ENCODE peak calls at places on chromosomes 5 and 9, in nine cellular contexts. One of them, this sample, is unnamed.

GRCh38 chr5:160185954-160186353 is 43.4 kb upstream of the FABP6 start:
- DNase-seq in left colon: no peak
- DNase-seq in T-cell: no peak
- DNase-seq in neuronal stem cell: no peak
- DNase-seq in GM04504: no peak
- DNase-seq in T47D: no peak
- DNase-seq in LHCN-M2: no peak
- DNase-seq in AG04449: no peak
- DNase-seq in T-helper 2 cell: no peak
- DNase-seq in this sample: no peak

GRCh38 chr5:149656576-149657182 is 73.4 kb upstream of the PPARGC1B start:
- DNase-seq in GM04504: no peak
- DNase-seq in LHCN-M2: peak; percentile 24
- DNase-seq in AG04449: no peak
- DNase-seq in neuronal stem cell: peak; percentile 27
- DNase-seq in T-cell: no peak
- DNase-seq in left colon: peak; percentile 57
- DNase-seq in T47D: peak; percentile 33
- DNase-seq in T-helper 2 cell: no peak
- DNase-seq in this sample: no peak

GRCh38 chr5:131812371-131813160 is 15.7 kb upstream of the FNIP1 start:
- DNase-seq in LHCN-M2: peak; percentile 7
- DNase-seq in T47D: no peak
- DNase-seq in GM04504: no peak
- DNase-seq in T-helper 2 cell: no peak
- DNase-seq in left colon: no peak
- DNase-seq in neuronal stem cell: no peak
- DNase-seq in T-cell: no peak
- DNase-seq in AG04449: no peak
- DNase-seq in this sample: no peak

GRCh38 chr9:134396825-134397224 is 70.6 kb downstream of the RXRA start:
- DNase-seq in LHCN-M2: no peak
- DNase-seq in left colon: no peak
- DNase-seq in AG04449: no peak
- DNase-seq in T-helper 2 cell: peak; percentile 82
- DNase-seq in T47D: no peak
- DNase-seq in GM04504: no peak
- DNase-seq in T-cell: peak; percentile 37
- DNase-seq in neuronal stem cell: no peak
- DNase-seq in this sample: no peak

GRCh38 chr5:17132444-17133083 is 84.9 kb upstream of the BASP1 start:
- DNase-seq in neuronal stem cell: no peak
- DNase-seq in left colon: no peak
- DNase-seq in GM04504: no peak
- DNase-seq in T-cell: no peak
- DNase-seq in AG04449: no peak
- DNase-seq in T47D: peak; percentile 22
- DNase-seq in T-helper 2 cell: peak; percentile 11
- DNase-seq in LHCN-M2: peak; percentile 44
- DNase-seq in this sample: peak; percentile 46

GRCh38 chr5:55226934-55227737 is at the start of gene MCIDAS:
- DNase-seq in T-helper 2 cell: peak; percentile 65
- DNase-seq in left colon: peak; percentile 45
- DNase-seq in T47D: peak; percentile 93
- DNase-seq in T-cell: no peak
- DNase-seq in GM04504: no peak
- DNase-seq in LHCN-M2: peak; percentile 36
- DNase-seq in neuronal stem cell: peak; percentile 70
- DNase-seq in AG04449: no peak
- DNase-seq in this sample: peak; percentile 61

GRCh38 chr5:168679515-168679920 is 100.3 kb upstream of the PANK3 start:
- DNase-seq in AG04449: peak; percentile 14
- DNase-seq in T-cell: peak; percentile 16
- DNase-seq in left colon: peak; percentile 57
- DNase-seq in T47D: peak; percentile 79
- DNase-seq in GM04504: no peak
- DNase-seq in LHCN-M2: peak; percentile 47
- DNase-seq in neuronal stem cell: peak; percentile 89
- DNase-seq in T-helper 2 cell: peak; percentile 61
- DNase-seq in this sample: peak; percentile 91

GRCh38 chr9:109780453-109781033 is 545 bp downstream of the PALM2AKAP2 start:
- DNase-seq in AG04449: no peak
- DNase-seq in T-cell: no peak
- DNase-seq in neuronal stem cell: peak; percentile 31
- DNase-seq in LHCN-M2: peak; percentile 27
- DNase-seq in GM04504: no peak
- DNase-seq in T-helper 2 cell: no peak
- DNase-seq in left colon: no peak
- DNase-seq in T47D: peak; percentile 25
- DNase-seq in this sample: no peak

GRCh38 chr9:101148344-101148743 is 119.8 kb downstream of the PLPPR1 start:
- DNase-seq in GM04504: no peak
- DNase-seq in LHCN-M2: no peak
- DNase-seq in left colon: no peak
- DNase-seq in T-cell: no peak
- DNase-seq in neuronal stem cell: no peak
- DNase-seq in T47D: no peak
- DNase-seq in AG04449: no peak
- DNase-seq in T-helper 2 cell: no peak
- DNase-seq in this sample: no peak

GRCh38 chr5:152883061-152883460 is 478.0 kb upstream of the NMUR2 start:
- DNase-seq in GM04504: no peak
- DNase-seq in AG04449: no peak
- DNase-seq in neuronal stem cell: no peak
- DNase-seq in LHCN-M2: no peak
- DNase-seq in T47D: no peak
- DNase-seq in T-cell: no peak
- DNase-seq in T-helper 2 cell: no peak
- DNase-seq in left colon: no peak
- DNase-seq in this sample: no peak

GRCh38 chr5:54090495-54091084 is 219.8 kb downstream of the ARL15 start:
- DNase-seq in neuronal stem cell: no peak
- DNase-seq in LHCN-M2: peak; percentile 79
- DNase-seq in T47D: no peak
- DNase-seq in T-helper 2 cell: peak; percentile 27
- DNase-seq in GM04504: peak; percentile 67
- DNase-seq in T-cell: no peak
- DNase-seq in left colon: no peak
- DNase-seq in AG04449: peak; percentile 75
- DNase-seq in this sample: no peak

GRCh38 chr9:33165263-33166151 is 1.6 kb downstream of the B4GALT1 start:
- DNase-seq in GM04504: peak; percentile 81
- DNase-seq in LHCN-M2: peak; percentile 75
- DNase-seq in T-helper 2 cell: peak; percentile 84
- DNase-seq in AG04449: no peak
- DNase-seq in neuronal stem cell: no peak
- DNase-seq in T-cell: no peak
- DNase-seq in T47D: no peak
- DNase-seq in left colon: peak; percentile 70
- DNase-seq in this sample: no peak

GRCh38 chr5:43193171-43193951 is 1.3 kb downstream of the NIM1K start:
- DNase-seq in T-helper 2 cell: peak; percentile 78
- DNase-seq in left colon: no peak
- DNase-seq in AG04449: peak; percentile 75
- DNase-seq in T47D: no peak
- DNase-seq in neuronal stem cell: peak; percentile 20
- DNase-seq in GM04504: peak; percentile 84
- DNase-seq in T-cell: no peak
- DNase-seq in LHCN-M2: peak; percentile 93
- DNase-seq in this sample: no peak

GRCh38 chr9:120366646-120367019 is 213.3 kb downstream of the CDK5RAP2 start:
- DNase-seq in T47D: peak; percentile 87
- DNase-seq in GM04504: peak; percentile 76
- DNase-seq in neuronal stem cell: no peak
- DNase-seq in LHCN-M2: peak; percentile 85
- DNase-seq in AG04449: peak; percentile 62
- DNase-seq in left colon: no peak
- DNase-seq in T-helper 2 cell: no peak
- DNase-seq in T-cell: no peak
- DNase-seq in this sample: no peak

GRCh38 chr9:73423891-73424290 is 272.2 kb downstream of the ANXA1 start:
- DNase-seq in AG04449: no peak
- DNase-seq in GM04504: no peak
- DNase-seq in T-helper 2 cell: no peak
- DNase-seq in LHCN-M2: peak; percentile 12
- DNase-seq in neuronal stem cell: no peak
- DNase-seq in T47D: no peak
- DNase-seq in left colon: no peak
- DNase-seq in T-cell: no peak
- DNase-seq in this sample: no peak

GRCh38 chr9:129596541-129597328 is 24.2 kb downstream of the C9orf50 start:
- DNase-seq in left colon: peak; percentile 76
- DNase-seq in LHCN-M2: peak; percentile 54
- DNase-seq in neuronal stem cell: peak; percentile 76
- DNase-seq in T47D: no peak
- DNase-seq in T-cell: no peak
- DNase-seq in GM04504: no peak
- DNase-seq in T-helper 2 cell: no peak
- DNase-seq in AG04449: no peak
- DNase-seq in this sample: peak; percentile 70

GRCh38 chr9:104743377-104743985 is 4.0 kb upstream of the NIPSNAP3A start:
- DNase-seq in left colon: no peak
- DNase-seq in neuronal stem cell: peak; percentile 48
- DNase-seq in T47D: peak; percentile 43
- DNase-seq in GM04504: no peak
- DNase-seq in T-helper 2 cell: peak; percentile 76
- DNase-seq in LHCN-M2: peak; percentile 65
- DNase-seq in T-cell: peak; percentile 4
- DNase-seq in AG04449: peak; percentile 23
- DNase-seq in this sample: peak; percentile 24

GRCh38 chr5:127428748-127429147 is 88.7 kb upstream of the PRRC1 start:
- DNase-seq in T-cell: no peak
- DNase-seq in T-helper 2 cell: no peak
- DNase-seq in neuronal stem cell: no peak
- DNase-seq in T47D: no peak
- DNase-seq in AG04449: no peak
- DNase-seq in left colon: no peak
- DNase-seq in GM04504: no peak
- DNase-seq in LHCN-M2: no peak
- DNase-seq in this sample: no peak

GRCh38 chr9:113901196-113901818 is 25.2 kb downstream of the ZNF618 start:
- DNase-seq in left colon: no peak
- DNase-seq in GM04504: no peak
- DNase-seq in T-cell: no peak
- DNase-seq in T47D: no peak
- DNase-seq in LHCN-M2: no peak
- DNase-seq in neuronal stem cell: no peak
- DNase-seq in AG04449: no peak
- DNase-seq in T-helper 2 cell: no peak
- DNase-seq in this sample: no peak

GRCh38 chr9:125839322-125839721 is 92.1 kb downstream of the PBX3 start:
- DNase-seq in T-cell: no peak
- DNase-seq in AG04449: no peak
- DNase-seq in T47D: no peak
- DNase-seq in GM04504: no peak
- DNase-seq in LHCN-M2: no peak
- DNase-seq in left colon: no peak
- DNase-seq in T-helper 2 cell: no peak
- DNase-seq in neuronal stem cell: no peak
- DNase-seq in this sample: no peak

GRCh38 chr5:96331210-96331609 is 101.8 kb downstream of the PCSK1 start:
- DNase-seq in left colon: no peak
- DNase-seq in AG04449: no peak
- DNase-seq in T-cell: no peak
- DNase-seq in GM04504: no peak
- DNase-seq in T47D: no peak
- DNase-seq in LHCN-M2: no peak
- DNase-seq in T-helper 2 cell: no peak
- DNase-seq in neuronal stem cell: no peak
- DNase-seq in this sample: no peak

GRCh38 chr5:149406979-149407306 is 27.9 kb upstream of the IL17B start:
- DNase-seq in left colon: no peak
- DNase-seq in AG04449: no peak
- DNase-seq in T-cell: no peak
- DNase-seq in GM04504: no peak
- DNase-seq in T-helper 2 cell: no peak
- DNase-seq in LHCN-M2: no peak
- DNase-seq in neuronal stem cell: no peak
- DNase-seq in T47D: no peak
- DNase-seq in this sample: no peak

GRCh38 chr9:132163457-132163875 is 1.6 kb downstream of the NTNG2 start:
- DNase-seq in LHCN-M2: no peak
- DNase-seq in T-cell: no peak
- DNase-seq in GM04504: no peak
- DNase-seq in neuronal stem cell: no peak
- DNase-seq in T47D: no peak
- DNase-seq in AG04449: no peak
- DNase-seq in T-helper 2 cell: no peak
- DNase-seq in left colon: no peak
- DNase-seq in this sample: no peak

GRCh38 chr5:33905381-33905780 is 13.6 kb upstream of the ADAMTS12 start:
- DNase-seq in AG04449: no peak
- DNase-seq in GM04504: no peak
- DNase-seq in T-helper 2 cell: no peak
- DNase-seq in LHCN-M2: no peak
- DNase-seq in T47D: no peak
- DNase-seq in T-cell: no peak
- DNase-seq in left colon: no peak
- DNase-seq in neuronal stem cell: no peak
- DNase-seq in this sample: no peak

GRCh38 chr9:114339130-114339908 is 9.7 kb downstream of the ORM2 start:
- DNase-seq in AG04449: no peak
- DNase-seq in GM04504: peak; percentile 11
- DNase-seq in T-cell: peak; percentile 24
- DNase-seq in T47D: peak; percentile 67
- DNase-seq in LHCN-M2: peak; percentile 55
- DNase-seq in T-helper 2 cell: peak; percentile 33
- DNase-seq in left colon: no peak
- DNase-seq in neuronal stem cell: peak; percentile 20
- DNase-seq in this sample: no peak

GRCh38 chr9:119758241-119758640 is 389.0 kb upstream of the BRINP1 start:
- DNase-seq in GM04504: no peak
- DNase-seq in AG04449: no peak
- DNase-seq in neuronal stem cell: no peak
- DNase-seq in LHCN-M2: no peak
- DNase-seq in left colon: no peak
- DNase-seq in T-helper 2 cell: no peak
- DNase-seq in T-cell: no peak
- DNase-seq in T47D: no peak
- DNase-seq in this sample: no peak

GRCh38 chr5:608286-609087 is 3.7 kb upstream of the CEP72 start:
- DNase-seq in LHCN-M2: no peak
- DNase-seq in left colon: no peak
- DNase-seq in neuronal stem cell: no peak
- DNase-seq in AG04449: no peak
- DNase-seq in T-helper 2 cell: no peak
- DNase-seq in T-cell: no peak
- DNase-seq in GM04504: no peak
- DNase-seq in T47D: no peak
- DNase-seq in this sample: peak; percentile 22

GRCh38 chr5:171762841-171763408 is 22.7 kb upstream of the SMIM23 start:
- DNase-seq in LHCN-M2: no peak
- DNase-seq in left colon: no peak
- DNase-seq in T-helper 2 cell: no peak
- DNase-seq in AG04449: no peak
- DNase-seq in T-cell: no peak
- DNase-seq in T47D: no peak
- DNase-seq in GM04504: no peak
- DNase-seq in neuronal stem cell: no peak
- DNase-seq in this sample: no peak

GRCh38 chr5:37396352-37396751 is 17.2 kb downstream of the WDR70 start:
- DNase-seq in T47D: no peak
- DNase-seq in AG04449: no peak
- DNase-seq in T-cell: no peak
- DNase-seq in neuronal stem cell: no peak
- DNase-seq in LHCN-M2: no peak
- DNase-seq in T-helper 2 cell: no peak
- DNase-seq in left colon: no peak
- DNase-seq in GM04504: no peak
- DNase-seq in this sample: no peak

GRCh38 chr5:67426961-67427630 is 230.5 kb upstream of the CD180 start:
- DNase-seq in T-helper 2 cell: no peak
- DNase-seq in left colon: no peak
- DNase-seq in AG04449: no peak
- DNase-seq in GM04504: no peak
- DNase-seq in neuronal stem cell: no peak
- DNase-seq in T47D: no peak
- DNase-seq in T-cell: no peak
- DNase-seq in LHCN-M2: no peak
- DNase-seq in this sample: no peak

GRCh38 chr5:3844266-3844665 is 248.6 kb downstream of the IRX1 start:
- DNase-seq in left colon: no peak
- DNase-seq in GM04504: no peak
- DNase-seq in neuronal stem cell: no peak
- DNase-seq in T-cell: no peak
- DNase-seq in T47D: no peak
- DNase-seq in LHCN-M2: no peak
- DNase-seq in T-helper 2 cell: no peak
- DNase-seq in AG04449: no peak
- DNase-seq in this sample: no peak